ENCODE peak calls at places on chromosome 19, in five cellular contexts. H is AG04449; C is activated CD4-positive, alpha-beta T cell treated with anti-CD3 and anti-CD28 coated beads, Interleukin-2, amount 50 U/mL, for 48 hours; U is stimulated activated CD4-positive, alpha-beta T cell treated with anti-CD3 and anti-CD28 coated beads, Interleukin-1b, Interleukin-23, amount 100 ng/mL, for 1 hour; E is stimulated activated CD8-positive, alpha-beta memory T cell treated with anti-CD3 and anti-CD28 coated beads, Interleukin-7, amount 100 ng/mL, for 1 hour. T is an unnamed sample.

GRCh38 chr19:32976223-32976805 is 4.3 kb downstream of the FAAP24 start:
- DNase-seq in E (peak; percentile 31), C (peak; percentile 81), U (peak; percentile 47), H (no peak), T (no peak)

GRCh38 chr19:47106819-47107200 is 6.8 kb downstream of the ZC3H4 start:
- DNase-seq in C (no peak), E (no peak), U (no peak), H (no peak), T (no peak)

GRCh38 chr19:30066781-30067759 is 125.0 kb downstream of the URI1 start:
- DNase-seq in E (no peak), C (no peak), U (no peak), H (no peak), T (no peak)

GRCh38 chr19:10339380-10339960 is at the start of gene ICAM3:
- DNase-seq in H (no peak), C (peak; percentile 77), E (peak; percentile 22), U (peak; percentile 22), T (no peak)

GRCh38 chr19:6453951-6454565 is 5.5 kb downstream of the SLC25A23 start:
- DNase-seq in C (no peak), E (no peak), U (no peak), H (no peak), T (no peak)

GRCh38 chr19:42207767-42208259 is 9.7 kb downstream of the DEDD2 start:
- DNase-seq in H (peak; percentile 40), U (no peak), E (no peak), C (no peak), T (no peak)

GRCh38 chr19:53960187-53960586 is 2.5 kb upstream of the CACNG8 start:
- DNase-seq in U (no peak), H (no peak), C (no peak), E (no peak), T (no peak)

GRCh38 chr19:48308695-48309586 is 16.4 kb upstream of the EMP3 start:
- DNase-seq in C (no peak), H (no peak), E (no peak), U (no peak), T (no peak)

GRCh38 chr19:58261968-58262921 is 16.5 kb upstream of the ZNF8 start:
- DNase-seq in U (no peak), E (no peak), C (no peak), H (no peak), T (no peak)

GRCh38 chr19:16366056-16366432 is 41.4 kb downstream of the KLF2 start:
- DNase-seq in U (no peak), E (no peak), C (no peak), H (no peak), T (no peak)

GRCh38 chr19:52724701-52725514 is 9.9 kb downstream of the ZNF611 start:
- DNase-seq in H (no peak), U (no peak), C (no peak), E (no peak), T (no peak)

GRCh38 chr19:45145270-45146189 is 15.3 kb downstream of the NKPD1 start:
- DNase-seq in C (no peak), E (no peak), H (no peak), U (no peak), T (no peak)

GRCh38 chr19:47226426-47227346 is 4.3 kb downstream of the BBC3 start:
- DNase-seq in C (peak; percentile 61), H (no peak), E (peak; percentile 22), U (no peak), T (no peak)

GRCh38 chr19:58557253-58558065 is 952 bp downstream of the UBE2M start:
- DNase-seq in C (no peak), U (no peak), E (no peak), H (no peak), T (no peak)

GRCh38 chr19:43300876-43301765 is 31.8 kb upstream of the PSG9 start:
- DNase-seq in H (no peak), U (no peak), C (no peak), E (no peak), T (no peak)

GRCh38 chr19:47176627-47177090 is 46.0 kb downstream of the SAE1 start:
- DNase-seq in H (peak; percentile 93), U (no peak), E (no peak), C (peak; percentile 28), T (no peak)

GRCh38 chr19:2039959-2040646 is 10.9 kb downstream of the MKNK2 start:
- DNase-seq in U (no peak), H (no peak), C (no peak), E (no peak), T (no peak)

GRCh38 chr19:2856457-2857055 is 10.6 kb upstream of the ZNF556 start:
- DNase-seq in H (no peak), C (no peak), U (no peak), E (no peak), T (no peak)

GRCh38 chr19:29694669-29695627 is 20.1 kb downstream of the C19orf12 start:
- DNase-seq in E (peak; percentile 58), C (peak; percentile 85), U (peak; percentile 68), H (no peak), T (peak; percentile 36)

GRCh38 chr19:40609561-40610395 is 8.6 kb downstream of the LTBP4 start:
- DNase-seq in U (peak; percentile 86), H (no peak), E (peak; percentile 70), C (peak; percentile 98), T (peak; percentile 63)

GRCh38 chr19:343451-343931 is 1.1 kb downstream of the MIER2 start:
- DNase-seq in U (no peak), E (no peak), H (no peak), C (no peak), T (no peak)

GRCh38 chr19:33603377-33603776 is 18.4 kb upstream of the CHST8 start:
- DNase-seq in H (no peak), U (no peak), C (no peak), E (no peak), T (no peak)

GRCh38 chr19:35789978-35790944 is 14.9 kb downstream of the ARHGAP33 start:
- DNase-seq in E (no peak), H (no peak), C (no peak), U (no peak), T (no peak)

GRCh38 chr19:34490141-34490766 is 8.7 kb downstream of the WTIP start:
- DNase-seq in E (no peak), C (no peak), U (no peak), H (no peak), T (no peak)

GRCh38 chr19:48741222-48741999 is 1.0 kb upstream of the RASIP1 start:
- DNase-seq in E (no peak), U (no peak), H (no peak), C (peak; percentile 41), T (no peak)

GRCh38 chr19:2273356-2274184 is 8.4 kb downstream of the PEAK3 start:
- DNase-seq in H (no peak), C (peak; percentile 83), U (peak; percentile 59), E (peak; percentile 49), T (peak; percentile 25)

GRCh38 chr19:11673608-11674041 is 65.1 kb downstream of the ZNF823 start:
- DNase-seq in C (peak; percentile 42), U (no peak), H (no peak), E (no peak), T (no peak)

GRCh38 chr19:4636151-4636717 is 3.1 kb upstream of the TNFAIP8L1 start:
- DNase-seq in H (no peak), C (peak; percentile 79), U (peak; percentile 68), E (peak; percentile 55), T (no peak)

GRCh38 chr19:51258761-51259160 is 7.9 kb downstream of the SIGLECL1 start:
- DNase-seq in C (no peak), E (no peak), U (no peak), H (no peak), T (no peak)

GRCh38 chr19:49468746-49469447 is 5.1 kb upstream of the FLT3LG start:
- DNase-seq in U (no peak), H (no peak), C (peak; percentile 81), E (peak; percentile 60), T (no peak)

GRCh38 chr19:55386515-55386947 is 799 bp downstream of the RPL28 start:
- DNase-seq in C (no peak), U (no peak), E (no peak), H (no peak), T (no peak)

GRCh38 chr19:38759590-38760003 is 13.7 kb downstream of the LGALS7 start:
- DNase-seq in E (no peak), U (no peak), C (no peak), H (no peak), T (no peak)

GRCh38 chr19:16594131-16594586 is 21.9 kb upstream of the SLC35E1 start:
- DNase-seq in C (peak; percentile 46), H (no peak), E (peak; percentile 23), U (no peak), T (no peak)

GRCh38 chr19:57664269-57665127 is 4.2 kb upstream of the ZSCAN4 start:
- DNase-seq in U (no peak), H (no peak), E (no peak), C (peak; percentile 8), T (no peak)

GRCh38 chr19:41328157-41328817 is 18.3 kb downstream of the CCDC97 start:
- DNase-seq in U (no peak), H (no peak), C (peak; percentile 47), E (no peak), T (no peak)

GRCh38 chr19:58183822-58184215 is 958 bp downstream of the ZNF274 start:
- DNase-seq in H (no peak), E (no peak), C (no peak), U (no peak), T (no peak)

GRCh38 chr19:5826531-5827341 is 12.8 kb downstream of the FUT6 start:
- DNase-seq in H (no peak), C (no peak), U (no peak), E (no peak), T (no peak)